ENCODE peak calls at places on chromosomes 1 and 21, in five cellular contexts. T is pancreas; L is CD8-positive, alpha-beta T cell; P is dorsolateral prefrontal cortex; Y is ascending aorta. U is an unnamed sample.

GRCh38 chr1:203590559-203590958 is 36.1 kb upstream of the ATP2B4 start:
- DNase-seq in T (no peak), L (no peak), P (no peak), Y (no peak), U (no peak)

GRCh38 chr1:220680085-220680687 is 10.0 kb upstream of the C1orf115 start:
- DNase-seq in T (no peak), L (no peak), P (no peak), Y (no peak), U (peak; percentile 29)

GRCh38 chr21:26405071-26405470 is 168.0 kb downstream of the CYYR1 start:
- DNase-seq in T (no peak), L (no peak), P (no peak), Y (no peak), U (no peak)

GRCh38 chr1:58430355-58431335 is 115.9 kb downstream of the OMA1 start:
- DNase-seq in T (no peak), L (no peak), P (no peak), Y (no peak), U (no peak)

GRCh38 chr1:212557739-212558664 is 50.6 kb upstream of the ATF3 start:
- DNase-seq in T (peak; percentile 70), L (no peak), P (no peak), Y (peak; percentile 84), U (no peak)

GRCh38 chr1:246121533-246121932 is 385.5 kb downstream of the SMYD3 start:
- DNase-seq in T (no peak), L (no peak), P (no peak), Y (no peak), U (no peak)

GRCh38 chr1:107795994-107796393 is 169.0 kb downstream of the VAV3 start:
- DNase-seq in T (no peak), L (no peak), P (no peak), Y (no peak), U (no peak)

GRCh38 chr1:211320980-211321379 is 5.7 kb upstream of the TRAF5 start:
- DNase-seq in T (no peak), L (no peak), P (no peak), Y (no peak), U (no peak)

GRCh38 chr1:166975361-166976129 is at the start of gene ILDR2:
- DNase-seq in T (peak; percentile 48), L (peak; percentile 44), P (peak; percentile 65), Y (peak; percentile 68), U (no peak)

GRCh38 chr1:9628541-9629444 is 22.7 kb upstream of the PIK3CD start:
- DNase-seq in T (no peak), L (peak; percentile 78), P (no peak), Y (no peak), U (peak; percentile 54)
- H3K4me3 ChIP-seq in T (no peak overlapping the region), L (peak overlapping the region; percentile 98), P (no peak overlapping the region), Y (no peak overlapping the region), U (peak overlapping the region; percentile 50)

GRCh38 chr1:217332426-217333065 is 298.3 kb downstream of the GPATCH2 start:
- DNase-seq in T (peak; percentile 22), L (no peak), P (no peak), Y (no peak), U (no peak)

GRCh38 chr1:217336724-217337123 is 294.2 kb downstream of the GPATCH2 start:
- DNase-seq in T (no peak), L (no peak), P (no peak), Y (no peak), U (no peak)

GRCh38 chr1:217331698-217332097 is 299.2 kb downstream of the GPATCH2 start:
- DNase-seq in T (no peak), L (no peak), P (no peak), Y (no peak), U (no peak)

GRCh38 chr1:217333939-217334338 is 297.0 kb downstream of the GPATCH2 start:
- DNase-seq in T (no peak), L (no peak), P (peak; percentile 34), Y (no peak), U (peak; percentile 8)
- TF ChIP-seq CTCF in T (no peak), L (no peak), P (peak; percentile 36), Y (no peak), U (peak; percentile 79)

GRCh38 chr1:193884848-193885558 is 698.6 kb upstream of the B3GALT2 start:
- DNase-seq in T (no peak), L (no peak), P (no peak), Y (no peak), U (no peak)
- H3K4me3 ChIP-seq in T (no peak overlapping the region), L (no peak overlapping the region), P (no peak overlapping the region), Y (no peak overlapping the region), U (no peak overlapping the region)

GRCh38 chr21:45012661-45013270 is 61.6 kb upstream of the ADARB1 start:
- DNase-seq in T (no peak), L (no peak), P (no peak), Y (no peak), U (no peak)
- TF ChIP-seq CTCF in T (no peak), L (no peak), P (no peak), Y (no peak), U (no peak)

GRCh38 chr1:161013104-161013590 is 7.8 kb downstream of the F11R start:
- DNase-seq in T (no peak), L (no peak), P (no peak), Y (no peak), U (no peak)
- H3K4me3 ChIP-seq in T (peak overlapping the region; percentile 29), L (peak overlapping the region; percentile 51), P (peak overlapping the region; percentile 3), Y (no peak overlapping the region), U (peak overlapping the region; percentile 40)

DNA sequence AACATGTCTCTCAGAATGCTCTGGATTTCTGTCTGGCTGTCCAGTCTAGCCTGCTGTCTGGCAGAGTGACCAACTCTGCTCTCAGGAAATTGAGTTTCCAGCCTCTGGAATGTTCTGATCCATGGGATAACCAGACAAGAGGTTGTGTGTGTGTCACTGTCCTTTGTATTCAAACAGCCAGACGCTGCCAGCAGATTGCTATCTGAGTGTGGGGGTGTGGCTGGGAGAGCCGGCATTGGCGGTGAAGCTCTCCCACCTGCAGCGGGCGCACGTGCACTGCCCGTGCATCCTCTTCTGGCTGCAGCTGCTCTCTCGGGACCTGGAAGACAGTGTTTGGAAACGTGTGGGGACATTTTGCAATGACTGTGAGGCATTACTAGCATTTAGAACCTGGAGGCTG is 26.1 kb downstream of the PKP1 start:
- DNase-seq in T (peak; percentile 47), L (no peak), P (peak; percentile 29), Y (no peak), U (no peak)
- TF ChIP-seq CTCF in T (no peak), L (no peak), P (no peak), Y (no peak), U (peak; percentile 43)